ENCODE peak calls at places on chromosomes 7 and 10, in four cellular contexts. One of them, this sample, is unnamed.

GRCh38 chr7:76069238-76069638 is 21.3 kb downstream of the MDH2 start:
- DNase-seq in H4: peak; percentile 98
- DNase-seq in activated T-cell treated with anti-CD3 and anti-CD28 coated beads, Interleukin-2, amount 50 U/mL, for 72 hours: no peak
- DNase-seq in neural progenitor cell: peak; percentile 44
- DNase-seq in this sample: no peak

GRCh38 chr7:157517782-157518513 is 181.1 kb downstream of the DNAJB6 start:
- DNase-seq in H4: no peak
- DNase-seq in activated T-cell treated with anti-CD3 and anti-CD28 coated beads, Interleukin-2, amount 50 U/mL, for 72 hours: no peak
- DNase-seq in neural progenitor cell: no peak
- DNase-seq in this sample: no peak

GRCh38 chr10:109956454-109957091 is 33.3 kb upstream of the XPNPEP1 start:
- DNase-seq in H4: peak; percentile 68
- DNase-seq in activated T-cell treated with anti-CD3 and anti-CD28 coated beads, Interleukin-2, amount 50 U/mL, for 72 hours: peak; percentile 33
- DNase-seq in neural progenitor cell: peak; percentile 55
- DNase-seq in this sample: no peak

GRCh38 chr7:113945018-113945938 is 26.5 kb upstream of the PPP1R3A start:
- DNase-seq in H4: no peak
- DNase-seq in activated T-cell treated with anti-CD3 and anti-CD28 coated beads, Interleukin-2, amount 50 U/mL, for 72 hours: no peak
- DNase-seq in neural progenitor cell: no peak
- DNase-seq in this sample: no peak

GRCh38 chr7:50449501-50449880 is 659 bp downstream of the FIGNL1 start:
- DNase-seq in H4: no peak
- DNase-seq in activated T-cell treated with anti-CD3 and anti-CD28 coated beads, Interleukin-2, amount 50 U/mL, for 72 hours: no peak
- DNase-seq in neural progenitor cell: no peak
- DNase-seq in this sample: no peak

GRCh38 chr10:336247-336646 is 201.0 kb downstream of the ZMYND11 start:
- DNase-seq in H4: no peak
- DNase-seq in activated T-cell treated with anti-CD3 and anti-CD28 coated beads, Interleukin-2, amount 50 U/mL, for 72 hours: no peak
- DNase-seq in neural progenitor cell: no peak
- DNase-seq in this sample: no peak

GRCh38 chr10:58856508-58857240 is 319.8 kb upstream of the PHYHIPL start:
- DNase-seq in H4: peak; percentile 89
- DNase-seq in activated T-cell treated with anti-CD3 and anti-CD28 coated beads, Interleukin-2, amount 50 U/mL, for 72 hours: no peak
- DNase-seq in neural progenitor cell: peak; percentile 52
- DNase-seq in this sample: no peak

GRCh38 chr10:78761241-78761825 is 307.4 kb upstream of the ZMIZ1 start:
- DNase-seq in H4: no peak
- DNase-seq in activated T-cell treated with anti-CD3 and anti-CD28 coated beads, Interleukin-2, amount 50 U/mL, for 72 hours: no peak
- DNase-seq in neural progenitor cell: peak; percentile 43
- DNase-seq in this sample: no peak

GRCh38 chr10:73136627-73137026 is 26.4 kb downstream of the NUDT13 start:
- DNase-seq in H4: no peak
- DNase-seq in activated T-cell treated with anti-CD3 and anti-CD28 coated beads, Interleukin-2, amount 50 U/mL, for 72 hours: no peak
- DNase-seq in neural progenitor cell: no peak
- DNase-seq in this sample: no peak